ENCODE peak calls at places on chromosomes 16 and 17, in six cellular contexts. I is fibroblast of the aortic adventitia, L is HL-60, J is K562, T is AG10803, O is lower leg skin. Q is an unnamed sample.

GRCh38 chr17:64128787-64129514 is 993 bp downstream of the ERN1 start:
- DNase-seq in I (peak; percentile 50), L (no peak), J (peak; percentile 49), T (peak; percentile 53), O (peak; percentile 59), Q (peak; percentile 49)

GRCh38 chr16:81609323-81609892 is 164.8 kb downstream of the CMIP start:
- DNase-seq in I (no peak), L (no peak), J (no peak), T (no peak), O (no peak), Q (no peak)

GRCh38 chr16:89044394-89045180 is 49.1 kb upstream of the ACSF3 start:
- DNase-seq in I (no peak), L (no peak), J (no peak), T (no peak), O (no peak), Q (no peak)

GRCh38 chr17:77916771-77917481 is 41.6 kb upstream of the TNRC6C start:
- DNase-seq in I (no peak), L (peak; percentile 27), J (no peak), T (no peak), O (no peak), Q (no peak)

GRCh38 chr17:77598241-77598620 is 360.3 kb upstream of the TNRC6C start:
- DNase-seq in I (no peak), L (no peak), J (no peak), T (no peak), O (no peak), Q (no peak)

GRCh38 chr17:64155751-64156544 is 26.0 kb upstream of the ERN1 start:
- DNase-seq in I (peak; percentile 51), L (no peak), J (no peak), T (peak; percentile 24), O (peak; percentile 58), Q (peak; percentile 78)

GRCh38 chr16:53061701-53062159 is 6.9 kb downstream of the CHD9 start:
- DNase-seq in I (no peak), L (no peak), J (no peak), T (no peak), O (no peak), Q (no peak)

GRCh38 chr17:28908640-28909098 is 5.8 kb upstream of the DHRS13 start:
- DNase-seq in I (peak; percentile 87), L (no peak), J (no peak), T (peak; percentile 68), O (peak; percentile 49), Q (peak; percentile 49)

GRCh38 chr17:69500911-69501429 is 86.5 kb downstream of the MAP2K6 start:
- DNase-seq in I (peak; percentile 32), L (no peak), J (no peak), T (peak; percentile 41), O (no peak), Q (no peak)

GRCh38 chr17:16435951-16436886 is 20.8 kb downstream of the TRPV2 start:
- DNase-seq in I (no peak), L (no peak), J (no peak), T (no peak), O (no peak), Q (no peak)

GRCh38 chr16:70740919-70741778 is 55.3 kb upstream of the MTSS2 start:
- DNase-seq in I (no peak), L (no peak), J (no peak), T (peak; percentile 96), O (no peak), Q (peak; percentile 73)

GRCh38 chr16:79595261-79595660 is 5.3 kb downstream of the MAF start:
- DNase-seq in I (no peak), L (no peak), J (no peak), T (peak; percentile 8), O (no peak), Q (peak; percentile 40)

DNA sequence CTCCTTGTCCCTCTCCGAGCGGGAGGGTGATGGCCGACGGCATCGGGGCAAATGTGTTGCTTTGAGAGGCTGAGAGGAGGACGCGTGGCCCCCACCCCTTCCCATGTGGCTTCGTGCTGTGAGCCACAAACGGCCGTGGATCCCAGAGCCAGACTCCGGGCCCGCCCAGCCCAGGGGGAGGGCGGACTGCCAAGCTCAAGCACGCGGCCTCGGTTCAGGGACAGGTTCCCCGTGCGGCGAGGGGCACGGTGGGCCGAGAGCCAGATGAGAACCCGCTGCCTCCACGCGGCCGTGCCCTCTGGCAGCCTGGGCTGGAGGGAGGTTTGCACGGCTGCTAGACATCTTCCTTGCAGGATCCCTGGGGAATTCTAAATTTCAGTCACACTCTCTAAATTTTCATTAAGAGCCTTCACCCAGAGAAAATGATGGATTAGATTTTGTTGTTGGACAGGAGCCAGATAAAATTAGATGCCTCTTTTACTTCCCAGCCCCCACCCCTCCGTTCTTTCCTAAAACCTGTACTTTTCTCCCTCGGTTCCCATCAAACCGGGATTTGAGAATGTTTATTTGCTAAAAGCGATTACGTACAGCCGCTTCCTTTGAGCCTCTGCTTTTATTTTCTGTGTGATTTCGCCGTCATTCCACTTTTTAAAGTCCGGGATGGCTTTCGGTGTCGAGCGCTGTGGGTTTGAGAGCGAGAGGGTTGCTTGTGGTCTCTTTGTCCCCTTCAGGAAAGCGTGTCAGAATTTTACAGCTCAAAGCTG is 24.9 kb upstream of the GNG13 start:
- DNase-seq in I (peak; percentile 18), L (no peak), J (no peak), T (peak; percentile 13), O (no peak), Q (no peak)
- H3K4me3 ChIP-seq in I (no peak overlapping the region), L (no peak overlapping the region), J (no peak overlapping the region), T (no peak overlapping the region), O (no peak overlapping the region), Q (no peak overlapping the region)

DNA sequence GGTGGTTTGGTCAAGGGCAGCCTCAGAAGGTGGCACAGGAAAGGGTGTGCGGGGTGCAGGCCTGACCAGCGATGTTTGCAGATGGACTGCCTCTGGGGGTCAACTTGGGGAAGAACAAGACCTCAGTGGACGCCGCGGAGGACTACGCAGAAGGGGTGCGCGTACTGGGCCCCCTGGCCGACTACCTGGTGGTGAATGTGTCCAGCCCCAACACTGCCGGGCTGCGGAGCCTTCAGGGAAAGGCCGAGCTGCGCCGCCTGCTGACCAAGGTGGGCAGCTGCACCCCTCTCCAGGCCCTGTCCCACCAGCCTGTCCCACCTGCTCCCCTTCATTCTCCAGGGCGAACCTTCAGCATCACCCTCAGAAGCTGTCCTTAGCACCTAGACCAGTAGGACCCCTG is 12.5 kb downstream of the DHODH start:
- DNase-seq in I (no peak), L (no peak), J (no peak), T (no peak), O (no peak), Q (no peak)
- TF ChIP-seq CTCF in I (peak; percentile 25), L (no peak), J (peak; percentile 40), T (peak; percentile 21), O (no peak), Q (peak; percentile 45)

GRCh38 chr16:1471569-1472194 is 3.1 kb downstream of the CLCN7 start:
- DNase-seq in I (no peak), L (peak; percentile 75), J (peak; percentile 15), T (no peak), O (no peak), Q (no peak)
- H3K4me3 ChIP-seq in I (no peak overlapping the region), L (peak overlapping the region; percentile 73), J (no peak overlapping the region), T (no peak overlapping the region), O (no peak overlapping the region), Q (no peak overlapping the region)

GRCh38 chr17:60583008-60583407 is 17.0 kb upstream of the PPM1D start:
- DNase-seq in I (no peak), L (no peak), J (no peak), T (no peak), O (no peak), Q (no peak)

GRCh38 chr17:60585887-60586286 is 14.1 kb upstream of the PPM1D start:
- DNase-seq in I (no peak), L (no peak), J (no peak), T (no peak), O (no peak), Q (no peak)

GRCh38 chr17:60590075-60590474 is 9.9 kb upstream of the PPM1D start:
- DNase-seq in I (no peak), L (no peak), J (no peak), T (no peak), O (no peak), Q (no peak)

GRCh38 chr17:60586288-60586974 is 13.6 kb upstream of the PPM1D start:
- DNase-seq in I (peak; percentile 18), L (no peak), J (peak; percentile 51), T (peak; percentile 10), O (no peak), Q (peak; percentile 36)
- TF ChIP-seq CTCF in I (peak; percentile 26), L (peak; percentile 4), J (peak; percentile 47), T (peak; percentile 40), O (no peak), Q (peak; percentile 35)

GRCh38 chr17:72604518-72604917 is 483.7 kb downstream of the SOX9 start:
- DNase-seq in I (no peak), L (no peak), J (no peak), T (no peak), O (no peak), Q (no peak)

GRCh38 chr17:72603346-72604242 is 482.8 kb downstream of the SOX9 start:
- DNase-seq in I (no peak), L (no peak), J (no peak), T (peak; percentile 54), O (no peak), Q (peak; percentile 44)

GRCh38 chr17:72600934-72601333 is 480.1 kb downstream of the SOX9 start:
- DNase-seq in I (peak; percentile 54), L (no peak), J (no peak), T (peak; percentile 76), O (no peak), Q (peak; percentile 42)

GRCh38 chr17:72605543-72605942 is 484.7 kb downstream of the SOX9 start:
- DNase-seq in I (no peak), L (no peak), J (no peak), T (no peak), O (no peak), Q (no peak)

DNA sequence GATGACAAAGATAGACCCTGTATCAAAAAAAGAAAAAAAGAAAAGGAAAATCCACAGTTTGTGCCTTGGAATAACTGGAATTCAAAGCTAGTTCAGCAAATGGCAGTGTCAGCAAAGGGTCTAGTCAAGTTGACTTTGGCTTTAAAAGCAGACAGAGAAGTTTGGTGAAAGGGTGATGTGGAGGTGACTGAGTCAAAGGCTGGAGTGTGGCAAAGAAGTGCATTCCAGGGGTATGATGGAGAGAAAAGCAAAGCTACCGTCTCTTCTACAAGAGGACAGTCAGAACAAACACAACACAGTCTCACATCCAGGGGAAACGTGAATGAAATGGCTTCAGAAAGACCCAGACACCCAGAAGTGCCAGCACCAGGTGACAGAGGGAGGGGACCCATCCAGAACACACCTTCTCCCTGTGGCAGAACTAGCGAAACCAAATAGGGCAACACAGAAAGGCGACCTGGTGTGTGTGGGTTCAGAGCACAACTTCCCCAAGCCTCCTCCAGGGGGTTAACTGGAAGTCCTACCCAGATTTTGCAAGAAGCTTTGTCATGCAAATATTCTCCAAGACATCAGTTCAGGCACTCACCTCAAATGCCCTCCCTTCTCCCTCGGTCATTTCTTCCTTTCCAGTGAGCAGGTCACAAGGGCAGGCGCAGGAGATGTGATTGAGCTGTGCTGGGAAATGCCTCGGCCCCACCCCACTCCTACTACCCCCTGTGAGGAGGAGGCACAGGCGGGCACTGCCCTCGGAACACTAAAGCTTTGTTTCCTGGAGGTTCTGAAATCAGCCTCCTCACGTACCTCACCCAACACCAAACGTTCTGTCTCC is 481.9 kb downstream of the SOX9 start:
- DNase-seq in I (peak; percentile 40), L (peak; percentile 8), J (no peak), T (peak; percentile 67), O (no peak), Q (peak; percentile 92)
- H3K4me3 ChIP-seq in I (no peak overlapping the region), L (no peak overlapping the region), J (no peak overlapping the region), T (no peak overlapping the region), O (no peak overlapping the region), Q (no peak overlapping the region)

Q was measured in cardiac fibroblast.